ENCODE peak calls at places on chromosomes 2 and 18, in ten cellular contexts. Z is uterus; J is endothelial cell of umbilical vein; L is CD4-positive, CD25-positive, alpha-beta regulatory T cell; T is CD8-positive, alpha-beta memory T cell; R is MM.1S; U is pancreas; H is GM23338; P is fibroblast of lung; Y is psoas muscle. E is an unnamed sample.

GRCh38 chr2:211455225-211455841 is 898.9 kb downstream of the CPS1 start:
- DNase-seq in Y (no peak), T (no peak), J (peak), P (peak), U (no peak), R (peak), H (peak), L (no peak), Z (no peak), E (peak)

GRCh38 chr2:105873721-105874120 is 129.0 kb downstream of the NCK2 start:
- DNase-seq in P (peak), J (peak), H (no peak), Z (no peak), T (peak), Y (no peak), L (no peak), U (no peak), R (no peak), E (peak)

GRCh38 chr2:159118859-159119510 is 150.5 kb downstream of the TANC1 start:
- DNase-seq in L (no peak), Z (no peak), Y (no peak), U (no peak), R (peak), H (no peak), P (no peak), T (no peak), J (no peak), E (peak)

GRCh38 chr2:218980800-218981389 is 4.1 kb downstream of the FEV start:
- DNase-seq in Z (no peak), J (no peak), P (no peak), Y (no peak), U (no peak), T (no peak), R (peak), L (no peak), H (peak), E (no peak)

GRCh38 chr18:23230688-23231087 is 95.4 kb downstream of the CABLES1 start:
- DNase-seq in L (no peak), T (no peak), J (no peak), R (no peak), U (no peak), Z (no peak), Y (no peak), P (no peak), H (no peak), E (no peak)

GRCh38 chr2:241229563-241230401 is 41.3 kb downstream of the ANO7 start:
- DNase-seq in L (no peak), T (no peak), J (no peak), Z (no peak), R (no peak), H (no peak), Y (no peak), U (no peak), P (no peak), E (no peak)

GRCh38 chr2:64196986-64197385 is 52.8 kb upstream of the PELI1 start:
- DNase-seq in L (no peak), U (no peak), P (no peak), H (no peak), Y (no peak), R (no peak), J (no peak), T (no peak), Z (no peak), E (no peak)

GRCh38 chr2:239086325-239087020 is 238.6 kb downstream of the TWIST2 start:
- DNase-seq in Y (no peak), R (no peak), H (no peak), U (no peak), J (no peak), Z (no peak), P (no peak), L (no peak), T (no peak), E (no peak)

GRCh38 chr2:219573166-219573565 is 1.1 kb downstream of the INHA start:
- DNase-seq in T (no peak), P (no peak), L (no peak), H (no peak), Z (no peak), R (no peak), U (no peak), J (no peak), Y (no peak), E (no peak)

GRCh38 chr2:227191367-227191766 is 26.9 kb downstream of the COL4A3 start:
- DNase-seq in H (peak), R (no peak), T (no peak), Y (no peak), L (no peak), U (no peak), Z (no peak), P (peak), J (no peak), E (peak)

GRCh38 chr2:71536311-71536710 is 83.0 kb downstream of the DYSF start:
- DNase-seq in U (no peak), J (no peak), H (no peak), Y (no peak), T (no peak), P (no peak), Z (peak), L (no peak), R (no peak), E (no peak)

GRCh38 chr2:20015482-20016083 is 3.1 kb upstream of the MATN3 start:
- DNase-seq in L (peak), P (peak), H (peak), Y (no peak), Z (no peak), U (no peak), J (peak), R (peak), T (no peak), E (peak)

GRCh38 chr2:158013791-158014190 is 87.9 kb upstream of the UPP2 start:
- DNase-seq in R (peak), P (no peak), J (no peak), T (no peak), Z (no peak), U (no peak), H (no peak), Y (no peak), L (no peak), E (no peak)

GRCh38 chr18:78305789-78306188 is 673.8 kb upstream of the SALL3 start:
- DNase-seq in Z (no peak), J (no peak), R (no peak), T (no peak), L (no peak), Y (no peak), P (no peak), H (no peak), U (no peak), E (no peak)

GRCh38 chr2:114122861-114123391 is 233.0 kb downstream of the ACTR3 start:
- DNase-seq in Y (no peak), U (no peak), P (no peak), H (no peak), T (no peak), L (no peak), J (no peak), R (no peak), Z (no peak), E (no peak)

GRCh38 chr18:33652645-33653044 is 74.6 kb downstream of the ASXL3 start:
- DNase-seq in T (no peak), P (peak), U (no peak), J (no peak), H (no peak), R (no peak), Y (no peak), L (no peak), Z (no peak), E (no peak)

GRCh38 chr2:23413641-23414040 is 28.7 kb downstream of the KLHL29 start:
- DNase-seq in U (no peak), J (no peak), P (no peak), H (no peak), Y (no peak), T (no peak), L (no peak), Z (no peak), R (no peak), E (no peak)

GRCh38 chr2:23414106-23414505 is 29.1 kb downstream of the KLHL29 start:
- DNase-seq in H (no peak), J (no peak), Y (no peak), T (no peak), L (no peak), R (no peak), Z (no peak), P (no peak), U (no peak), E (no peak)

GRCh38 chr2:23410596-23410995 is 25.6 kb downstream of the KLHL29 start:
- DNase-seq in P (no peak), U (no peak), L (no peak), H (no peak), Z (no peak), Y (no peak), J (no peak), R (no peak), T (no peak), E (no peak)

GRCh38 chr2:23411752-23412431 is 26.9 kb downstream of the KLHL29 start:
- DNase-seq in P (peak), T (no peak), H (no peak), Z (no peak), L (no peak), J (no peak), R (no peak), Y (no peak), U (no peak), E (no peak)

GRCh38 chr2:23412556-23413155 is 27.7 kb downstream of the KLHL29 start:
- DNase-seq in P (peak), U (no peak), R (no peak), T (no peak), Z (no peak), H (no peak), L (no peak), Y (no peak), J (no peak), E (no peak)
- H3K27ac ChIP-seq in P (peak), U (no peak), R (no peak), T (no peak), Z (no peak), H (no peak), L (no peak), Y (no peak), J (no peak), E (no peak)

GRCh38 chr2:126902859-126903258 is 4.2 kb downstream of the TEX51 start:
- DNase-seq in R (no peak), H (no peak), Z (peak), U (no peak), T (no peak), L (no peak), Y (no peak), P (no peak), J (no peak), E (no peak)

GRCh38 chr2:126906781-126907180 is 8.1 kb downstream of the TEX51 start:
- DNase-seq in Z (peak), R (no peak), L (no peak), J (no peak), U (no peak), P (no peak), Y (no peak), T (no peak), H (no peak), E (no peak)

GRCh38 chr2:126907671-126908070 is 9.0 kb downstream of the TEX51 start:
- DNase-seq in H (no peak), P (no peak), R (no peak), Y (no peak), Z (no peak), T (no peak), L (no peak), U (no peak), J (no peak), E (no peak)

GRCh38 chr2:126908721-126909177 is 10.1 kb downstream of the TEX51 start:
- DNase-seq in H (no peak), R (no peak), T (no peak), J (no peak), P (no peak), Y (no peak), U (no peak), Z (no peak), L (no peak), E (no peak)

GRCh38 chr2:126905991-126906390 is 7.3 kb downstream of the TEX51 start:
- DNase-seq in H (no peak), L (no peak), T (no peak), J (no peak), R (no peak), Y (no peak), P (no peak), U (no peak), Z (no peak), E (no peak)
- H3K4me3 ChIP-seq in H (no peak), L (no peak), T (no peak), J (no peak), R (no peak), Y (no peak), P (no peak), U (no peak), Z (no peak), E (no peak)

DNA sequence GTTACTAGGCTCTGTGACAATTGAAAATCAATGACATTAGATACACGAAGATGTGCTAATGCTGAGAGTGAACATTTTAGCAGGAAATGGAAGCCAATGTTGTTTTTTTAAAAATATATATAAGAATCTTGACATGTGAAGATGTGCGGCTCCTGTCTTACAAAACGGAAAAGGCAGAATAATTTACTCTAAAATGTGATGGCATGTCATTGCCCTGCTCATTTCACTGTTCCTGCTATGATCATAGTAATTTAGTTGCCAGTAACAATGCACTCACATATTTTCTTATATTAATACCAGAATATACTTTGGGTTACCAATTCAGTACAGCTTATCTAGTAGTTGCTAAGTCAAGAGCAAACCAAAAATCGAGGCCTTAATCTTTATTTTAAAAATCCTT is 10.3 kb downstream of the EPHA4 start:
- DNase-seq in H (no peak), Y (no peak), Z (no peak), U (no peak), P (no peak), J (no peak), T (no peak), L (no peak), R (no peak), E (no peak)
- H3K27ac ChIP-seq in H (no peak), Y (no peak), Z (no peak), U (no peak), P (no peak), J (no peak), T (no peak), L (no peak), R (no peak), E (no peak)

GRCh38 chr2:45169339-45170190 is 160.3 kb upstream of the SIX2 start:
- DNase-seq in J (peak), H (peak), Z (no peak), R (peak), L (no peak), P (no peak), T (no peak), U (peak), Y (peak), E (no peak)
- H3K4me3 ChIP-seq in J (peak), H (peak), Z (peak), R (peak), L (no peak), P (peak), T (no peak), U (peak), Y (peak), E (no peak)

DNA sequence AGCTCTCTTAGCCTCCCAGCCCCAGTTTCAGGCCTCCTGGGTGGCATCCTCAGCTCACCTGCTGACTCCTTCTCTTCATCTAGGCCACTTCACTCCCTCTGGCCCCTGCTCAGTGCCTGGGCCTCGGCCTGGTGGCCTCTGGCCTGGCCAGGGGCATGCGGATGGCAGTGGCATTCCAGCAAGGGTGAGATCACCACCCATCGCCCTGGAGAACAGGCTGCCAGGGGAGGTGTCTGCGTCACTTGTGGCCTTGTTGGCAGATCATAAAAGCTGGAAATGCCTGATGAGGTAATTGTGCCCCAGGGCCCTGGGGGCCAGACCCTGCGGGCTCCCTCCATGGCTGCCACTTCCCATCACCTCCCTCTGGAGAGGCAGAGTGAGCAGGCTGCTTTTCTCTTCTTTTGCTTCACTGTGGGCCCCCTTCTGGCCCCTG is 72.5 kb upstream of the SMAD2 start:
- DNase-seq in H (no peak), P (peak), T (no peak), Y (peak), L (no peak), R (no peak), U (peak), J (peak), Z (peak), E (peak)
- H3K27ac ChIP-seq in H (no peak), P (no peak), T (no peak), Y (peak), L (no peak), R (no peak), U (peak), J (peak), Z (no peak), E (peak)

E was measured in SJCRH30.